ENCODE peak calls at places on chromosomes 16 and 17, in five cellular contexts. J is upper lobe of left lung, M is K562, S is GM12878, D is HepG2. Y is an unnamed sample.

GRCh38 chr17:31738488-31738887 is 120.6 kb downstream of the COPRS start:
- ATAC-seq in J (no peak), M (no peak), S (no peak), D (no peak), Y (no peak)

GRCh38 chr17:55433029-55433628 is 11.5 kb upstream of the MMD start:
- ATAC-seq in J (peak; percentile 46), M (no peak), S (peak; percentile 10), D (peak; percentile 75), Y (peak; percentile 9)

GRCh38 chr17:63967953-63968352 is 4.8 kb downstream of the SCN4A start:
- ATAC-seq in J (no peak), M (peak; percentile 70), S (no peak), D (no peak), Y (no peak)

GRCh38 chr16:8648867-8649266 is 25.6 kb upstream of the ABAT start:
- ATAC-seq in J (no peak), M (no peak), S (no peak), D (no peak), Y (no peak)

GRCh38 chr17:77579717-77580116 is 378.8 kb upstream of the TNRC6C start:
- ATAC-seq in J (no peak), M (no peak), S (peak; percentile 32), D (no peak), Y (no peak)

GRCh38 chr17:35082073-35082657 is 18.7 kb upstream of the RFFL start:
- ATAC-seq in J (no peak), M (no peak), S (peak; percentile 59), D (no peak), Y (no peak)

GRCh38 chr16:297832-298231 is 14.9 kb downstream of the PDIA2 start:
- ATAC-seq in J (no peak), M (no peak), S (no peak), D (peak; percentile 14), Y (no peak)

GRCh38 chr17:43396491-43397060 is 2.2 kb upstream of the ARL4D start:
- ATAC-seq in J (no peak), M (no peak), S (no peak), D (no peak), Y (no peak)

GRCh38 chr16:647173-647902 is 1.8 kb upstream of the WDR90 start:
- ATAC-seq in J (no peak), M (no peak), S (no peak), D (no peak), Y (no peak)

GRCh38 chr16:70670175-70670574 is 15.7 kb downstream of the MTSS2 start:
- ATAC-seq in J (no peak), M (no peak), S (no peak), D (no peak), Y (no peak)
- H3K36me3 ChIP-seq in J (peaks cover 27% of the 10 kb centered on the region), M (peaks cover 92% of the 10 kb centered on the region), S (no peaks in the 10 kb centered on the region), D (peaks cover 53% of the 10 kb centered on the region), Y (peaks cover 98% of the 10 kb centered on the region)

GRCh38 chr17:7841309-7841621 is 7.2 kb downstream of the KDM6B start:
- ATAC-seq in J (no peak), M (no peak), S (peak; percentile 0), D (no peak), Y (no peak)
- TF ChIP-seq EP300 in J (no peak), M (no peak), S (no peak), D (no peak), Y (no peak)

GRCh38 chr16:49491736-49492089 is 118.1 kb downstream of the C16orf78 start:
- ATAC-seq in J (no peak), M (peak; percentile 46), S (no peak), D (peak; percentile 56), Y (peak; percentile 56)

GRCh38 chr16:49491111-49491670 is 117.6 kb downstream of the C16orf78 start:
- ATAC-seq in J (no peak), M (no peak), S (no peak), D (no peak), Y (no peak)

GRCh38 chr16:49489686-49490320 is 116.2 kb downstream of the C16orf78 start:
- ATAC-seq in J (no peak), M (no peak), S (peak; percentile 24), D (no peak), Y (no peak)

GRCh38 chr16:49488740-49489525 is 115.3 kb downstream of the C16orf78 start:
- ATAC-seq in J (no peak), M (no peak), S (no peak), D (no peak), Y (no peak)

GRCh38 chr16:49490321-49490705 is 116.7 kb downstream of the C16orf78 start:
- ATAC-seq in J (no peak), M (no peak), S (no peak), D (no peak), Y (no peak)
- H3K27me3 ChIP-seq in J (no peaks in the 10 kb centered on the region), M (peaks cover 38% of the 10 kb centered on the region), S (no peaks in the 10 kb centered on the region), D (no peaks in the 10 kb centered on the region), Y (no peaks in the 10 kb centered on the region)

GRCh38 chr17:82905130-82905529 is 65.3 kb upstream of the ZNF750 start:
- ATAC-seq in J (no peak), M (no peak), S (no peak), D (no peak), Y (no peak)
- H3K36me3 ChIP-seq in J (peaks cover 42% of the 10 kb centered on the region), M (peaks cover 69% of the 10 kb centered on the region), S (peaks cover 10% of the 10 kb centered on the region), D (peaks cover 18% of the 10 kb centered on the region), Y (no peaks in the 10 kb centered on the region)